ENCODE peak calls at places on chromosomes 7 and 10, in seven cellular contexts. Q is heart left ventricle, T is NCI-H1048, J is ureter, E is colonic mucosa, L is naive B cell, P is NCI-H1092 treated with DMSO at 0.1 percent for 48 hours. X is an unnamed sample.

GRCh38 chr10:20768849-20769248 is 128.3 kb downstream of the NEBL start:
- DNase-seq in Q (no peak), T (no peak), J (no peak), E (no peak), L (no peak), P (no peak), X (no peak)

GRCh38 chr7:153675141-153675540 is 377.1 kb upstream of the DPP6 start:
- DNase-seq in Q (no peak), T (no peak), J (no peak), E (no peak), L (no peak), P (no peak), X (no peak)

GRCh38 chr10:90047243-90047729 is 345.9 kb downstream of the KIF20B start:
- DNase-seq in Q (no peak), T (no peak), J (no peak), E (no peak), L (peak), P (no peak), X (no peak)

GRCh38 chr7:76293407-76293901 is 9.0 kb upstream of the HSPB1 start:
- DNase-seq in Q (no peak), T (no peak), J (peak), E (no peak), L (no peak), P (no peak), X (no peak)

GRCh38 chr10:3292601-3293000 is 120.0 kb upstream of the PITRM1 start:
- DNase-seq in Q (no peak), T (no peak), J (no peak), E (no peak), L (no peak), P (no peak), X (no peak)

GRCh38 chr10:44961231-44961571 is 1.6 kb downstream of the RASSF4 start:
- DNase-seq in Q (no peak), T (no peak), J (no peak), E (peak), L (no peak), P (no peak), X (no peak)

GRCh38 chr10:71294091-71294561 is 24.9 kb upstream of the SLC29A3 start:
- DNase-seq in Q (no peak), T (no peak), J (no peak), E (no peak), L (no peak), P (no peak), X (no peak)

GRCh38 chr10:37535459-37536246 is 321.8 kb downstream of the ZNF248 start:
- DNase-seq in Q (no peak), T (no peak), J (no peak), E (no peak), L (no peak), P (no peak), X (peak)

GRCh38 chr7:149692557-149692982 is 80.8 kb downstream of the ZNF467 start:
- DNase-seq in Q (no peak), T (no peak), J (no peak), E (no peak), L (no peak), P (no peak), X (no peak)

GRCh38 chr10:71006497-71006896 is 118.1 kb upstream of the PCBD1 start:
- DNase-seq in Q (no peak), T (no peak), J (no peak), E (no peak), L (no peak), P (no peak), X (no peak)

GRCh38 chr10:78196964-78197363 is 163.3 kb downstream of the RPS24 start:
- DNase-seq in Q (no peak), T (no peak), J (no peak), E (no peak), L (no peak), P (no peak), X (peak)

GRCh38 chr7:149310113-149310836 is 48.3 kb downstream of the ZNF783 start:
- DNase-seq in Q (no peak), T (no peak), J (no peak), E (no peak), L (peak), P (peak), X (peak)

GRCh38 chr7:67913604-67914003 is 917.0 kb downstream of the TYW1 start:
- DNase-seq in Q (no peak), T (no peak), J (no peak), E (no peak), L (no peak), P (no peak), X (no peak)

GRCh38 chr7:68038621-68039314 is 1042.1 kb downstream of the TYW1 start:
- DNase-seq in Q (no peak), T (no peak), J (no peak), E (no peak), L (no peak), P (no peak), X (no peak)

GRCh38 chr7:69173341-69173740 is 424.9 kb upstream of the AUTS2 start:
- DNase-seq in Q (no peak), T (no peak), J (no peak), E (no peak), L (no peak), P (peak), X (no peak)

GRCh38 chr10:26540601-26541000 is 102.5 kb downstream of the APBB1IP start:
- DNase-seq in Q (no peak), T (no peak), J (no peak), E (no peak), L (peak), P (no peak), X (no peak)

GRCh38 chr10:52143338-52143737 is 170.7 kb upstream of the DKK1 start:
- DNase-seq in Q (no peak), T (no peak), J (no peak), E (no peak), L (no peak), P (no peak), X (no peak)

GRCh38 chr10:61594430-61594829 is 68.3 kb upstream of the CABCOCO1 start:
- DNase-seq in Q (no peak), T (no peak), J (no peak), E (no peak), L (no peak), P (no peak), X (no peak)

GRCh38 chr10:131649609-131650008 is 251.2 kb upstream of the PPP2R2D start:
- DNase-seq in Q (no peak), T (no peak), J (no peak), E (no peak), L (no peak), P (no peak), X (no peak)

GRCh38 chr10:34861293-34862004 is 46.4 kb upstream of the PARD3 start:
- DNase-seq in Q (peak), T (no peak), J (no peak), E (peak), L (no peak), P (peak), X (no peak)

GRCh38 chr7:98283127-98283886 is 1.8 kb downstream of the BRI3 start:
- DNase-seq in Q (peak), T (no peak), J (peak), E (peak), L (no peak), P (no peak), X (peak)

GRCh38 chr10:114821915-114822770 is 563 bp downstream of the FHIP2A start:
- DNase-seq in Q (peak), T (no peak), J (peak), E (peak), L (peak), P (peak), X (peak)

GRCh38 chr7:133344275-133344674 is 91.4 kb downstream of the EXOC4 start:
- DNase-seq in Q (no peak), T (no peak), J (no peak), E (no peak), L (no peak), P (no peak), X (peak)

GRCh38 chr7:2729043-2729892 is 41.3 kb downstream of the AMZ1 start:
- DNase-seq in Q (peak), T (no peak), J (peak), E (no peak), L (no peak), P (no peak), X (no peak)

GRCh38 chr7:27419581-27420177 is 177.1 kb downstream of the EVX1 start:
- DNase-seq in Q (no peak), T (no peak), J (no peak), E (no peak), L (no peak), P (no peak), X (peak)

GRCh38 chr7:54956021-54956420 is 62.8 kb upstream of the EGFR start:
- DNase-seq in Q (no peak), T (no peak), J (no peak), E (no peak), L (no peak), P (no peak), X (no peak)

GRCh38 chr10:79274279-79275104 is 72.8 kb upstream of the PPIF start:
- DNase-seq in Q (peak), T (no peak), J (peak), E (peak), L (no peak), P (peak), X (no peak)

GRCh38 chr7:91089382-91089963 is 174.8 kb upstream of the FZD1 start:
- DNase-seq in Q (no peak), T (no peak), J (no peak), E (no peak), L (peak), P (peak), X (peak)

GRCh38 chr7:2146676-2147472 is 85.9 kb downstream of the MAD1L1 start:
- DNase-seq in Q (no peak), T (no peak), J (no peak), E (no peak), L (no peak), P (no peak), X (no peak)

GRCh38 chr10:58064714-58065528 is 202.8 kb downstream of the IPMK start:
- DNase-seq in Q (no peak), T (no peak), J (no peak), E (peak), L (peak), P (peak), X (peak)

GRCh38 chr7:12540850-12541249 is 29.7 kb upstream of the SCIN start:
- DNase-seq in Q (no peak), T (no peak), J (no peak), E (no peak), L (no peak), P (no peak), X (no peak)

X was measured in ELR.